ENCODE peak calls at places on chromosomes 4 and X, in five cellular contexts. Q is left ventricle myocardium inferior, X is fibroblast of mammary gland, G is astrocyte of the spinal cord, I is GM12865. A is an unnamed sample.

GRCh38 chr4:68831642-68832041 is 15.8 kb downstream of the UGT2B10 start:
- DNase-seq in Q (no peak), X (no peak), G (no peak), I (no peak), A (no peak)

GRCh38 chrX:48966796-48967579 is 4.7 kb downstream of the KCND1 start:
- DNase-seq in Q (no peak), X (peak; percentile 21), G (peak; percentile 38), I (no peak), A (no peak)

GRCh38 chrX:151973262-151973661 is 1.2 kb downstream of the GABRE start:
- DNase-seq in Q (no peak), X (no peak), G (no peak), I (no peak), A (peak; percentile 39)

GRCh38 chr4:150217192-150217591 is 138.9 kb downstream of the DCLK2 start:
- DNase-seq in Q (no peak), X (peak; percentile 85), G (peak; percentile 85), I (peak; percentile 22), A (peak; percentile 61)

GRCh38 chr4:173503330-173504180 is 26.5 kb downstream of the HAND2 start:
- DNase-seq in Q (no peak), X (no peak), G (no peak), I (no peak), A (no peak)

GRCh38 chr4:61501812-61502211 is 301.7 kb downstream of the ADGRL3 start:
- DNase-seq in Q (no peak), X (no peak), G (no peak), I (no peak), A (no peak)

GRCh38 chr4:56360071-56360470 is 27.2 kb downstream of the AASDH start:
- DNase-seq in Q (no peak), X (peak; percentile 46), G (no peak), I (no peak), A (peak; percentile 13)

GRCh38 chr4:113738251-113738650 is 23.3 kb downstream of the CAMK2D start:
- DNase-seq in Q (no peak), X (peak; percentile 76), G (peak; percentile 85), I (no peak), A (peak; percentile 43)

GRCh38 chr4:658681-659667 is 15.1 kb downstream of the ATP5ME start:
- DNase-seq in Q (no peak), X (no peak), G (no peak), I (no peak), A (no peak)

GRCh38 chr4:8101213-8101781 is 57.3 kb downstream of the ABLIM2 start:
- DNase-seq in Q (peak; percentile 36), X (peak; percentile 58), G (no peak), I (no peak), A (peak; percentile 99)

GRCh38 chrX:40171513-40172168 is 73.9 kb upstream of the BCOR start:
- DNase-seq in Q (no peak), X (no peak), G (peak; percentile 33), I (peak; percentile 67), A (no peak)

GRCh38 chrX:123988423-123989116 is 27.1 kb downstream of the STAG2 start:
- DNase-seq in Q (no peak), X (no peak), G (no peak), I (no peak), A (no peak)

GRCh38 chr4:176238819-176239218 is 30.2 kb downstream of the ASB5 start:
- DNase-seq in Q (no peak), X (peak; percentile 9), G (peak; percentile 20), I (no peak), A (no peak)

GRCh38 chr4:22515888-22516541 is at the start of gene ADGRA3:
- DNase-seq in Q (peak; percentile 79), X (peak; percentile 41), G (peak; percentile 75), I (peak; percentile 77), A (peak; percentile 74)

GRCh38 chr4:91267543-91267942 is 1036.2 kb upstream of the GRID2 start:
- DNase-seq in Q (no peak), X (no peak), G (no peak), I (peak; percentile 6), A (peak; percentile 6)

GRCh38 chr4:27057662-27058061 is 197.0 kb downstream of the STIM2 start:
- DNase-seq in Q (no peak), X (no peak), G (no peak), I (no peak), A (peak; percentile 17)

GRCh38 chr4:27057053-27057452 is 196.4 kb downstream of the STIM2 start:
- DNase-seq in Q (no peak), X (no peak), G (no peak), I (no peak), A (no peak)

GRCh38 chr4:27056281-27056680 is 195.6 kb downstream of the STIM2 start:
- DNase-seq in Q (no peak), X (no peak), G (no peak), I (no peak), A (no peak)

GRCh38 chr4:27059446-27059845 is 198.8 kb downstream of the STIM2 start:
- DNase-seq in Q (no peak), X (no peak), G (no peak), I (no peak), A (no peak)

DNA sequence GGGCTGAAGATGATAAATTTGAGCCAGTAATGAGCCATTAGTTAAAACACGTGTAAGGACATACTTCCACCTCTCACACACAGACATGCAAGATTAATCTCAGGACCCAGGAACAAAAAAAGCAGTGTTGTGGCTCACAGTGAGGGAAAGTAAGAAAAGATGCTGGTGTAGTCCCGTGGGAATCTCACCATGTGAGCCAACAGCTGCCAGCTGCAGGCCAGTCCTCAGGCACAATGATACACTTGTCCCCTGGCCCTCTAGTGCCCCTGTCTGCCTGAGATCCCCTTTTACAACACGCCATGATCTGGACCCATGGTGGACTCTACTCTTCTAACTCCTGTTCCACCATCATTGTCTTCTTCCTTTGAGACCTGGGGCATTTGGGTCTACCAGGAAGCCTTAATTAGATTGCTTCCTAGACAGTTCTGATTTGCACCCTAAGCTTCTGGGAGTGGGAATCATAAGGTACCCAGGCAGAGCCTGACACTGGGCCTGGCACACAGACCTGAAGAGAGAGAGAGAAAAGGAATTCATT is 194.7 kb downstream of the STIM2 start:
- DNase-seq in Q (no peak), X (no peak), G (no peak), I (no peak), A (no peak)
- TF ChIP-seq CTCF in Q (no peak), X (no peak), G (no peak), I (no peak), A (no peak)

DNA sequence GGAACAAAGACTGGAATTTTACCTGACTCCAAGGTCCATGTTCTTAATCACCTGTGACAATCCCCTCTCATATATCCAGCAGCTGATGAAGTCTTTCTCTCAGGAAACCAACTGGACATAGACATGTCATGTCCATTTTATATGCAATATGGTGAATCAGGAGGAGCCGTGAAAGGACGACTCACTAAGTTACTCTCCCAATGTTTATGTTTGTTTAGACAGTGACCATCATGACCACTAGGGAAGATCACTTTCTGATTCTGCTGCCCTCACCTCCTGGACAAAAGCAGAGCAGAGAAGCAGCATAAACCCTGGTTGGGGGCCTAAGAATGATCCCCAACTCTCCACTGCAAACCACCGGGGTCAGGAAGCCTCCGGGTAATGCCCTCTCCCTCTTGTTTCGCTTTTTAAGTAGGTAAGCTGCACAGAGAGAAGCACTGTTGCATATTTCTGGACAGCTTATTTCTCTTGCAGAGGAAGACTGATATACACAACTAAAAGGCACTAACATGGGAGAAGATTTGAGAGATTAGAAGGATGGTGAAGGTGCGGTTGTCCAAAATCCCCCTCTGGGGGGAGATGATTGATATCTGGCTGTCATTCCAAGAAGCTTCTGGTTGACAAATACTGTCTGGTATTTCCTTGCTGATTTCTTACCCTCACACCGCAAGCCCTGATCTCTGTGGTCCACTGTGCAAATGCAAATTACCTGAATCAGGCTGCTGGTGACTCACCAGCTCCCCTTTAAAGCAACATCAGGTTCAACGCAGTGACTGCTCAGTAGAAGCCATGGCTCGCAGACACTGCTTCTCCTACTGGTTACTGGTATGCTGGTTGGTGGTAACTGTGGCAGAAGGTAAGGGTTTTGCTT is at the start of gene ODAPH:
- DNase-seq in Q (no peak), X (peak; percentile 29), G (peak; percentile 83), I (peak; percentile 84), A (peak; percentile 63)
- TF ChIP-seq CTCF in Q (no peak), X (no peak), G (peak; percentile 5), I (no peak), A (no peak)

DNA sequence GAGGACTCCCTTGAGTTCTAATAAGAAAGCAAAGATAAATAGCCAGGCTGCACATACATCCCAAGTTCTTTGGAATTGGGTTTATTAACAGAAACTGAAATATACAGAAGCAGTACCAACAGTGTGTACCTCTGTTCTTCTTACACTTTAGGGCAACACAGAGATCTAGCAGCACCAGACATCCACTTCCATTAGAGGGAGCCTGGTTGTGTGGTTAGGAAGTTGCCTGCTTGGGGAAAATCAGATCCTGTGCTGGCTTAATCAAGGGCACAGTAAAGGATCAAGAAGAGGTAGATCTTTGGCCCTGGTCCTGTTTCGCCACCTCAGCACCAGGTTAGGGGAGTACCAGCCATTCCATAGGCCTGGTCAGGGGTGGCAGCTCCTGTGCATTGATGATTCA is 231.1 kb upstream of the ARHGAP24 start:
- DNase-seq in Q (no peak), X (peak; percentile 10), G (no peak), I (no peak), A (no peak)
- TF ChIP-seq CTCF in Q (peak; percentile 20), X (peak; percentile 18), G (no peak), I (no peak), A (no peak)

DNA sequence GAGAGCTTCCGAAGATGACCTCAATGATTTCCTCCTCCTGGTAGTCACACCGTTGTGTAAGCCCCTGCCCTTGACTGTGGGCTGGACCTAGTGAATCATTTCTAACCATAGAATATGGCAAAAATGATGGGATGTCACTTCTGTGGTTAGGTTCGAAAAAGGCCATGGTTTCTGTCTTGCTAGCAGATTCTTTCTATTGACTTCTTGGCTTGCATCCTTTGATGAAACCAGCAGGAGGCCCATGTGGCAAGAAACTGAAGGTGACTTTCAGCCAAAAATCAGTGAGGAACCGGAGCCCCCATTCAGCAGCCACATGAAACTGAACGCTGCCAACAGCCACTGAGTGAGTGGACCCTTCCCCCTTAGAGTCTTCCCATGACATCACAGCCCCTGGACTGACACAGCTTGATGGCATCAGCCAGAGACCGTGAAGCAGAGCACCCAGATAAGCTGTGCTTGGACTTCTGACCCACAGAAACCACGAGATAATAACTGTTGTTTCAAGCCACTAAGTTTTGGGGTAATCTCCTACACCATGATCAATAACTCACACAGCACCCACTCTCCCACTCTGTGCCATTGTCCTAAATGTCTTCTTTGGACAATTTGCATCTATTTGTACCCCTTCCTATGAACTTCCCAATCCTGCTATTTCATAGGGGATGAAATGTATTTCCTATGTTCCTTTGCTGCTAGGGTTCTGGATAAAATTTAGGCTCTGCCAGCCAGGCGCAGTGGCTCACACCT is 148.0 kb upstream of the STX18 start:
- DNase-seq in Q (no peak), X (no peak), G (peak; percentile 47), I (peak; percentile 91), A (no peak)
- TF ChIP-seq CTCF in Q (no peak), X (no peak), G (no peak), I (peak; percentile 38), A (no peak)

A was measured in MCF 10A.